ENCODE peak calls at places on chromosomes 2 and 18, in four cellular contexts. D, B, R and Y are unnamed samples.
A peak's percentile ranks its signal among the peaks of the same experiment; 100 is the strongest.

GRCh38 chr2:218259099-218259921 is 1.5 kb upstream of the GPBAR1 start:
- DNase-seq in R (no peak), D (no peak), B (no peak), Y (no peak)

GRCh38 chr2:127052771-127053691 is 53.9 kb downstream of the BIN1 start:
- DNase-seq in D (no peak), R (no peak), B (no peak), Y (no peak)

GRCh38 chr2:181364492-181365175 is 92.6 kb upstream of the ITGA4 start:
- DNase-seq in B (no peak), D (no peak), R (no peak), Y (peak; percentile 2)

GRCh38 chr2:99803846-99804245 is 314.0 kb upstream of the REV1 start:
- DNase-seq in D (no peak), B (no peak), R (no peak), Y (peak; percentile 36)

GRCh38 chr2:203379156-203379555 is 51.0 kb downstream of the ABI2 start:
- DNase-seq in R (peak; percentile 22), D (no peak), B (no peak), Y (no peak)

GRCh38 chr2:26914286-26914962 is 56.0 kb upstream of the MAPRE3 start:
- DNase-seq in R (no peak), D (peak; percentile 52), B (no peak), Y (no peak)

GRCh38 chr2:161122772-161123530 is 37.3 kb upstream of the TANK start:
- DNase-seq in B (peak; percentile 81), R (peak; percentile 87), D (no peak), Y (peak; percentile 8)

GRCh38 chr2:46302005-46302696 is 4.9 kb downstream of the EPAS1 start:
- DNase-seq in D (no peak), R (no peak), B (no peak), Y (no peak)

GRCh38 chr2:67318966-67319590 is 78.1 kb upstream of the ETAA1 start:
- DNase-seq in B (no peak), R (no peak), D (no peak), Y (no peak)

GRCh38 chr18:9992300-9992987 is 78.6 kb downstream of the VAPA start:
- DNase-seq in D (no peak), B (no peak), R (no peak), Y (no peak)

GRCh38 chr2:226618875-226619605 is 180.6 kb downstream of the IRS1 start:
- DNase-seq in D (no peak), R (peak; percentile 98), B (peak; percentile 27), Y (no peak)

GRCh38 chr2:105455488-105455991 is 56.7 kb upstream of the FHL2 start:
- DNase-seq in D (no peak), B (peak; percentile 95), R (peak; percentile 70), Y (peak; percentile 99)

GRCh38 chr2:188292446-188293239 is 969 bp downstream of the GULP1 start:
- DNase-seq in B (peak; percentile 81), D (peak; percentile 88), R (no peak), Y (peak; percentile 88)

GRCh38 chr2:12155308-12156061 is 409.1 kb downstream of the LPIN1 start:
- DNase-seq in B (peak; percentile 26), R (no peak), D (no peak), Y (no peak)

GRCh38 chr2:235049069-235049468 is 97.3 kb downstream of the SH3BP4 start:
- DNase-seq in R (no peak), B (no peak), D (no peak), Y (peak; percentile 53)

GRCh38 chr2:24513266-24513665 is 22.2 kb downstream of the NCOA1 start:
- DNase-seq in B (no peak), R (no peak), D (no peak), Y (no peak)

GRCh38 chr2:71067567-71068217 is 756 bp upstream of the NAGK start:
- DNase-seq in B (no peak), D (no peak), R (no peak), Y (no peak)

GRCh38 chr2:234917245-234917975 is 34.4 kb upstream of the SH3BP4 start:
- DNase-seq in R (no peak), D (no peak), B (no peak), Y (no peak)

GRCh38 chr2:80053522-80054338 is 250.8 kb downstream of the LRRTM1 start:
- DNase-seq in D (no peak), R (no peak), B (no peak), Y (no peak)

GRCh38 chr2:99481527-99481926 is 8.3 kb downstream of the REV1 start:
- DNase-seq in D (no peak), R (no peak), B (no peak), Y (no peak)

GRCh38 chr18:43141208-43141607 is 25.7 kb upstream of the RIT2 start:
- DNase-seq in B (no peak), R (no peak), D (no peak), Y (no peak)

GRCh38 chr2:169999041-169999440 is 171.8 kb downstream of the UBR3 start:
- DNase-seq in R (no peak), D (no peak), B (no peak), Y (no peak)

GRCh38 chr2:108616731-108617161 is 82.5 kb downstream of the LIMS1 start:
- DNase-seq in B (no peak), D (no peak), R (no peak), Y (no peak)

GRCh38 chr2:217812170-217812569 is 190.6 kb downstream of the TNS1 start:
- DNase-seq in D (no peak), R (no peak), B (no peak), Y (no peak)

GRCh38 chr2:144362401-144362800 is 157.5 kb downstream of the ZEB2 start:
- DNase-seq in D (no peak), B (no peak), R (no peak), Y (no peak)

GRCh38 chr2:135664623-135665068 is 77.0 kb upstream of the UBXN4 start:
- DNase-seq in D (no peak), B (no peak), R (no peak), Y (no peak)

GRCh38 chr2:233108611-233109490 is 48.7 kb downstream of the INPP5D start:
- DNase-seq in R (no peak), D (no peak), B (no peak), Y (no peak)

GRCh38 chr2:196293751-196294486 is 122.5 kb upstream of the STK17B start:
- DNase-seq in R (no peak), D (no peak), B (no peak), Y (no peak)

GRCh38 chr2:8447610-8448221 is 234.1 kb upstream of the ID2 start:
- DNase-seq in R (no peak), B (peak; percentile 22), D (no peak), Y (no peak)

DNA sequence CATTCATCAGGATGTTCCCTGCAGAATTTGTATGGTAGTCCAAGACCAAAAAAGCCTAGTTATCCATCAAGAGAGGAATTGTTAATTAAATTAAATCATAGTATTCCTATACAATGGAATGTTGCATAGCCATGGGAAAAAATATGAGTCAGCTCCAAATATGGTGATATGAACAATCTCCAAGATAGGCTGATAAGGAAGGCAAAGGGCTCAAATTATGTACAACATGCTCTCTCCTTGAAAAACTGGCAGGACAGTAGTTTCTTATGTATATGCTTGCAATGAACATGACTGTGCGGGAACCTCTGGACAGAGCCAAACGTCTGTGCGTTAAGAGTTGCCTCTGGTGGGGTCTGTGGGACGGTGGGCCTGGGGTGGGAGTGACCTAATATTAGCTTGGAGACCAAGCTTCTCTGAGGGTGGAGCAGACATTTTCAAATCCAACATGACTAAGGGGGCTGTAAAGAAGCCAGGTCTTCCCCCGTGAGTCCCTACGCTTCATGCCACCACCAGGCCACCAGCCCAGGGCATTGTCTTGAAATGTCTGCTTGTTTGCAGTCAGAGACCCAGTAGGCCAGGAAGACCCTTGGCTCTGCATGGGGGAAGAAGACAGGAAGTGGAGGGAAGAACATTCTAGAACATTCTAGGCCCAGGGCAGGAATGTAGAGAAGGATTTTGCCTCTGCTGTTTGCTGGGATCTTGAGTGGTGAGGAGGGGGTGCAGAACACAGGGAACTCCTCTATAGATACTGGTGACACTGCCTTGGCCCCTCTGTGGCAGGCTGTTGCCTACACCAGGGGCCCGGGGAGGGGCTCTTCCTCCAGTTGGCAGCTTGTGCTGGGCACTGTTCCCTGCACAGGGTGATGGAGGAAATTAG is 244.0 kb upstream of the HS6ST1 start:
- DNase-seq in D (no peak), B (no peak), R (no peak), Y (no peak)
- TF ChIP-seq JUND in D (no peak), B (no peak), R (no peak), Y (no peak)

GRCh38 chr2:6880200-6880733 is 2.7 kb downstream of the RSAD2 start:
- DNase-seq in R (no peak), B (no peak), D (no peak), Y (no peak)

GRCh38 chr2:6876299-6876698 is 1.3 kb upstream of the RSAD2 start:
- DNase-seq in B (no peak), D (no peak), R (no peak), Y (no peak)

GRCh38 chr2:6879011-6879410 is 1.4 kb downstream of the RSAD2 start:
- DNase-seq in R (no peak), D (no peak), B (no peak), Y (no peak)

GRCh38 chr2:6881036-6881435 is 3.5 kb downstream of the RSAD2 start:
- DNase-seq in B (no peak), R (no peak), D (no peak), Y (no peak)

DNA sequence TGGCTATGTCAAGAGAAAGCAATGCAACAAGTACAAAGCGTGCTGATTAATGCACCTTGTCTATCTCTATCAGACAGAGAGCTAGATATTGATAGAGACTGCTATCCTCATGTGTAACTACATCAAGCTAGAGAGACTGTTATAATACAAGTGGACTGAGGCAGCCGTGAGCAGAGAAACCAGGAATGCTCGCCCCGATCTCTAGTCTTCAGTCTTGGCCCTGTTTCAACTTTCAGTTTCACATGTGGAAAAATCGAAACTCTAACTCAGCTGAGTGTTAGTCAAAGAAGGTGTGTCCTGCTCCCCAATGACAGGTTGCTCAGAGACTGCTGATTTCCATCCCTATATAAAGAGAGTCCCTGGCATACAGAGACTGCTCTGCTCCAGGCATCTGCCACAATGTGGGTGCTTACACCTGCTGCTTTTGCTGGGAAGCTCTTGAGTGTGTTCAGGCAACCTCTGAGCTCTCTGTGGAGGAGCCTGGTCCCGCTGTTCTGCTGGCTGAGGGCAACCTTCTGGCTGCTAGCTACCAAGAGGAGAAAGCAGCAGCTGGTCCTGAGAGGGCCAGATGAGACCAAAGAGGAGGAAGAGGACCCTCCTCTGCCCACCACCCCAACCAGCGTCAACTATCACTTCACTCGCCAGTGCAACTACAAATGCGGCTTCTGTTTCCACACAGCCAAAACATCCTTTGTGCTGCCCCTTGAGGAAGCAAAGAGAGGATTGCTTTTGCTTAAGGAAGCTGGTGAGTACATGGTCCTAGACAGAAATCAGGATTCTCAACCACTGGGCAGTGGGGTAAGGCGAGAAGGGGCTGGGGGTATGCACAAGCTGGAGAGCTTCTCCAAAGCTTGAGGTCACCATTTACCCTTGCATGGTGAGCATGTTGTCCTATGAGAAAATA is at the start of gene RSAD2:
- DNase-seq in B (no peak), R (peak; percentile 31), D (no peak), Y (peak; percentile 34)
- TF ChIP-seq JUND in B (no peak), R (no peak), D (no peak), Y (no peak)

GRCh38 chr2:179701524-179702110 is 159.8 kb downstream of the ZNF385B start:
- DNase-seq in B (no peak), R (no peak), D (no peak), Y (no peak)
- TF ChIP-seq JUND in B (no peak), R (no peak), D (no peak), Y (no peak)

DNA sequence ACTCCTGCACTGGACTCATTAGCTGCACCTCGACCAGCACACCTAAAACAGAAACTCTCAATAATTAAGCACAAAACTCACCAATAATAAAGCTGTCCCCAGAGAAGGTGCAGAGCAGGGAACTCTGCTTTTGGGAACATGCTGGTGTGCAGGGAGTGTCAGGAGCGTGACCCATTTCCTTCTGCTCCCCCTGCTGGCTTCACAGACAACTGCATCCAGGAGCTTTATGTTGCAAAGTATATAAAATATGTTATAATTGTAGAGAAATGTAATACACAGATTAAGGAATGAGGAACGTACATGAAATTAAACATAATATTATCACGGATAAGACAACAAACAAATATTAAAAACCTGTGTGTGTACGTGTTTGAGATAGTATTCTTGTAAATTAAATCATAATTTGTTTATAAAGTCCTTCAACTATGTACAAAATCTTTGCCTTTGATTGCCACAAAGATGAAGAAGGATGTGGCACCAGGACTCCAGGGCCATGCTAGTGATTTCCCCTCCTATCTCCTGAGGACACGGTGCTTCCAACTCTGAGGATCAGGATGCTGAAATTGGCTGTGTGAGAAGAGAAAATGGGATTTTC is 68.6 kb upstream of the MAL start:
- DNase-seq in B (peak; percentile 13), R (peak; percentile 13), D (peak; percentile 60), Y (peak; percentile 54)
- TF ChIP-seq JUND in B (no peak), R (no peak), D (no peak), Y (no peak)